ENCODE peak calls at places on chromosomes 12 and 14, in six cellular contexts. A is WTC11, Q is HCT116, V is H1, O is HepG2, T is GM12878. U is an unnamed sample.
A peak's percentile ranks its signal among the peaks of the same experiment; 100 is the strongest.

GRCh38 chr14:98937712-98938505 is 334.1 kb downstream of the BCL11B start:
- DNase-seq in O (no peak), T (no peak), A (no peak), Q (no peak), V (no peak), U (no peak)

GRCh38 chr12:85642810-85643209 is 193.4 kb downstream of the RASSF9 start:
- DNase-seq in V (no peak), Q (no peak), O (peak; percentile 75), T (no peak), A (no peak), U (no peak)

GRCh38 chr12:31386364-31386777 is 60.4 kb upstream of the SINHCAF start:
- DNase-seq in O (no peak), V (peak; percentile 84), T (no peak), Q (no peak), A (peak; percentile 80), U (no peak)

GRCh38 chr12:109744026-109744425 is 30.4 kb downstream of the FAM222A start:
- DNase-seq in T (no peak), Q (no peak), O (no peak), V (no peak), A (peak; percentile 3), U (no peak)

GRCh38 chr12:7188557-7189397 is 709 bp upstream of the PEX5 start:
- DNase-seq in Q (peak; percentile 60), T (peak; percentile 17), V (peak; percentile 64), A (peak; percentile 91), O (peak; percentile 64), U (peak; percentile 44)

GRCh38 chr12:53968214-53969127 is 4.5 kb upstream of the HOXC11 start:
- DNase-seq in O (no peak), A (no peak), T (no peak), Q (no peak), V (no peak), U (no peak)

GRCh38 chr12:111409403-111410228 is 3.9 kb downstream of the SH2B3 start:
- DNase-seq in Q (no peak), T (no peak), O (no peak), A (no peak), V (no peak), U (peak; percentile 75)

GRCh38 chr12:47903151-47903611 is 1.6 kb downstream of the VDR start:
- DNase-seq in A (no peak), O (no peak), T (no peak), Q (no peak), V (no peak), U (no peak)

GRCh38 chr12:3003593-3003992 is 44.4 kb downstream of the TEAD4 start:
- DNase-seq in T (no peak), V (no peak), O (no peak), Q (no peak), A (peak; percentile 39), U (no peak)

GRCh38 chr14:70891741-70892140 is 15.5 kb upstream of the PCNX1 start:
- DNase-seq in Q (no peak), A (no peak), V (no peak), T (no peak), O (no peak), U (no peak)

GRCh38 chr12:52814710-52815155 is 817 bp upstream of the KRT4 start:
- DNase-seq in T (no peak), V (no peak), A (no peak), Q (no peak), O (no peak), U (no peak)

GRCh38 chr12:22228022-22228875 is 106.3 kb downstream of the ST8SIA1 start:
- DNase-seq in V (no peak), O (no peak), T (no peak), A (no peak), Q (no peak), U (no peak)

GRCh38 chr12:62291888-62292760 is 31.9 kb downstream of the USP15 start:
- DNase-seq in V (no peak), Q (no peak), T (no peak), A (no peak), O (peak; percentile 9), U (no peak)

GRCh38 chr14:30034049-30034635 is 106.5 kb upstream of the PRKD1 start:
- DNase-seq in T (no peak), Q (no peak), O (no peak), A (no peak), V (peak; percentile 15), U (no peak)

GRCh38 chr14:54570651-54571415 is 3.9 kb downstream of the SAMD4A start:
- DNase-seq in O (no peak), Q (no peak), A (no peak), V (no peak), T (no peak), U (no peak)

GRCh38 chr12:12704593-12705230 is 8.7 kb upstream of the GPR19 start:
- DNase-seq in O (peak; percentile 92), V (no peak), T (no peak), Q (peak; percentile 84), A (peak; percentile 38), U (peak; percentile 69)
- TF ChIP-seq ATF3 in O (no peak), V (peak; percentile 63), T (no peak), Q (no peak), A (no peak), U (no peak)

DNA sequence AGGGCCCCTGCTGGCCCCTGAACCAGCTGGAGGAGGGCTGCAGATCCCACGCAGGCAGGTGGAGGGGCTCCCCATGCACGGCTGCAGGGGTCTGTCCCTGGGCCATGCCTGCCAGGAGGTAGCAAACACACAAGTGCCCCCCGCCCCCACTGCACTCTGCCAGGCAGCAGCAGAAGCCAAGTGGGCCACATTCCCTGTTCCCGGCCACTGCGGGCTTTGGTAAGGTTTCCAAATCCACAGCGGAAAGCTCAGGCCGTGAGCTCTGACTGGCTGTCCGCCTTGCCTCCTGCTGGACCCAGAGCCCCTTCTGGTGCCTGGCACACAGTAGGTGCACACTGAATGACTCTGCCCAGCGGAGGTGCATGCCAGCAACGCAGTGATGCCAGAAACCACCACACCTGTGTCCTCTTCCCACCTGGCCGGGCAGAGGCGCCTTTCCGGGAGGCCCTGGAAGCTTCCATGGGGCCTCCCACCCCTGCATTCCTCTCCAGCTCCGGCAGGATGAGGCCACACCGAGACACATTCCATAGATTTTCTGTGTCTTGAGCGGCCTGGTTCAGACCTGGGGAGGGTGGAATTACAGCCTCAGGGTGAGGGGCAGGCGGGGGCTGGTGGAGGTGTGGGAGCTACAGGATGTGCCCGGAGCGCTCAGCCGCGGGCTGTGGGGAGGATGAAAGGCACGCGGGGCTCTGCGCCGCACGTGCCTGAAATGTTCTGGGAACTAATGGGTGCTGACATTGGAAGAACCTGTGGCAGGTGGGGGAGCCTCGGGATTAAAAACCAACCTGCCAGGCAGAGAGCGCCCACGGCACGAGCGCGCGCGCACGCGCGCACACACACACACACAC is 67.0 kb downstream of the NCOR2 start:
- DNase-seq in A (peak; percentile 81), O (peak; percentile 37), Q (no peak), T (no peak), V (peak; percentile 64), U (no peak)
- TF ChIP-seq ATF3 in A (no peak), O (no peak), Q (no peak), T (no peak), V (no peak), U (no peak)

GRCh38 chr12:94770777-94771176 is 120.4 kb upstream of the TMCC3 start:
- DNase-seq in Q (no peak), A (no peak), T (no peak), V (no peak), O (no peak), U (no peak)
- TF ChIP-seq ATF3 in Q (no peak), A (no peak), T (no peak), V (no peak), O (no peak), U (no peak)

DNA sequence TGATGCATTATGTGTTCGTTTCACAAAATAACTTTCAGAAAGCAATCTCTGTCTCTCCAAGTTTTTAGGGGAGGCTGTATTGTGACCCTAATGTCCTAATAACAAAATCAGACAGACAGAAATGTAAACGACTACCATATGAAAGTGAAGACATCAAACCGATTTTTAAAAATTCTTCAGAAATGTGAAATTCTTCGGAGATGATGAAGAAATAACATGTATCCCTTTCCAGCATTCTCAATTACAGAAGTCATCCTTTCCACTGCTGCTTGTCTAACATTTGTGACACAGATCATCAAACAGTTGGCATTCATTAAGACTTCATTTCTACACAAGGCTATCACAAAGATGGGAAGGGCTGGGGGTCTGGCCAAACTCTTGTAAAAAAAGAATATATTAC is 41.0 kb downstream of the DMAC2L start:
- DNase-seq in O (no peak), Q (no peak), T (no peak), A (no peak), V (no peak), U (no peak)
- TF ChIP-seq ATF3 in O (no peak), Q (no peak), T (no peak), A (no peak), V (no peak), U (no peak)